ENCODE peak calls at places on chromosomes 5 and 9, in five cellular contexts. One of them, this sample, is unnamed.

GRCh38 chr9:95023217-95024003 is 294.1 kb downstream of the FANCC start:
- DNase-seq in HFFc6: peak
- DNase-seq in small intestine: no peak
- DNase-seq in HL-60: no peak
- DNase-seq in effector memory CD8-positive, alpha-beta T cell: no peak
- DNase-seq in this sample: peak

GRCh38 chr9:109114670-109115069 is 5.1 kb downstream of the TMEM245 start:
- DNase-seq in HFFc6: peak
- DNase-seq in small intestine: no peak
- DNase-seq in HL-60: no peak
- DNase-seq in effector memory CD8-positive, alpha-beta T cell: no peak
- DNase-seq in this sample: no peak

GRCh38 chr5:175246242-175246891 is 197.6 kb downstream of the DRD1 start:
- DNase-seq in HFFc6: peak
- DNase-seq in small intestine: no peak
- DNase-seq in HL-60: no peak
- DNase-seq in effector memory CD8-positive, alpha-beta T cell: no peak
- DNase-seq in this sample: peak

GRCh38 chr9:108316633-108317032 is 539.2 kb downstream of the ACTL7B start:
- DNase-seq in HFFc6: no peak
- DNase-seq in small intestine: no peak
- DNase-seq in HL-60: peak
- DNase-seq in effector memory CD8-positive, alpha-beta T cell: no peak
- DNase-seq in this sample: no peak

GRCh38 chr5:73459366-73459765 is 10.8 kb upstream of the FOXD1 start:
- DNase-seq in HFFc6: no peak
- DNase-seq in small intestine: no peak
- DNase-seq in HL-60: no peak
- DNase-seq in effector memory CD8-positive, alpha-beta T cell: no peak
- DNase-seq in this sample: no peak

GRCh38 chr9:69671904-69672827 is at the start of gene APBA1:
- DNase-seq in HFFc6: peak
- DNase-seq in small intestine: peak
- DNase-seq in HL-60: no peak
- DNase-seq in effector memory CD8-positive, alpha-beta T cell: peak
- DNase-seq in this sample: peak

GRCh38 chr5:76025069-76025468 is 58.1 kb upstream of the SV2C start:
- DNase-seq in HFFc6: no peak
- DNase-seq in small intestine: no peak
- DNase-seq in HL-60: no peak
- DNase-seq in effector memory CD8-positive, alpha-beta T cell: no peak
- DNase-seq in this sample: no peak

GRCh38 chr5:14959443-14960119 is 88.0 kb upstream of the ANKH start:
- DNase-seq in HFFc6: no peak
- DNase-seq in small intestine: no peak
- DNase-seq in HL-60: no peak
- DNase-seq in effector memory CD8-positive, alpha-beta T cell: no peak
- DNase-seq in this sample: peak

GRCh38 chr9:11992866-11993265 is 700.3 kb upstream of the TYRP1 start:
- DNase-seq in HFFc6: no peak
- DNase-seq in small intestine: no peak
- DNase-seq in HL-60: no peak
- DNase-seq in effector memory CD8-positive, alpha-beta T cell: no peak
- DNase-seq in this sample: no peak

GRCh38 chr9:131627846-131628820 is 82.8 kb downstream of the PRRT1B start:
- DNase-seq in HFFc6: no peak
- DNase-seq in small intestine: peak
- DNase-seq in HL-60: peak
- DNase-seq in effector memory CD8-positive, alpha-beta T cell: peak
- DNase-seq in this sample: peak

GRCh38 chr5:60333103-60333502 is 366.9 kb downstream of the DEPDC1B start:
- DNase-seq in HFFc6: peak
- DNase-seq in small intestine: no peak
- DNase-seq in HL-60: no peak
- DNase-seq in effector memory CD8-positive, alpha-beta T cell: no peak
- DNase-seq in this sample: no peak

GRCh38 chr9:113807173-113808061 is 68.7 kb upstream of the ZNF618 start:
- DNase-seq in HFFc6: peak
- DNase-seq in small intestine: peak
- DNase-seq in HL-60: peak
- DNase-seq in effector memory CD8-positive, alpha-beta T cell: peak
- DNase-seq in this sample: peak

This sample was measured in brain microvascular endothelial cell.